ENCODE peak calls at places on chromosome 4, in four cellular contexts. E is GM12865; C is naive thymus-derived CD4-positive, alpha-beta T cell; Z is pancreas. N is an unnamed sample.

GRCh38 chr4:68259191-68259590 is 13.7 kb upstream of the TMPRSS11B start:
- DNase-seq in Z (no peak), C (no peak), E (no peak), N (no peak)

GRCh38 chr4:88630756-88631155 is 38.5 kb downstream of the HERC3 start:
- DNase-seq in E (no peak), Z (no peak), C (no peak), N (no peak)

GRCh38 chr4:177391953-177392352 is 50.3 kb downstream of the AGA start:
- DNase-seq in Z (no peak), C (no peak), E (no peak), N (no peak)

GRCh38 chr4:155066871-155067270 is 141.6 kb upstream of the NPY2R start:
- DNase-seq in C (no peak), E (no peak), Z (no peak), N (no peak)

GRCh38 chr4:138367942-138368341 is 125.8 kb upstream of the SLC7A11 start:
- DNase-seq in C (no peak), E (no peak), Z (no peak), N (no peak)

GRCh38 chr4:78569291-78569821 is 17.8 kb downstream of the ANXA3 start:
- DNase-seq in Z (no peak), E (no peak), C (no peak), N (no peak)

GRCh38 chr4:32249040-32249439 is 1528.9 kb downstream of the PCDH7 start:
- DNase-seq in Z (no peak), E (no peak), C (no peak), N (no peak)

GRCh38 chr4:140098481-140099132 is 55.4 kb downstream of the MAML3 start:
- DNase-seq in C (no peak), Z (no peak), E (no peak), N (no peak)

GRCh38 chr4:78331186-78331585 is 220.4 kb upstream of the ANXA3 start:
- DNase-seq in C (no peak), E (no peak), Z (no peak), N (no peak)

N was measured in OCI-LY7.